ENCODE peak calls at places on chromosomes 7 and 10, in five cellular contexts. C, G, Q, N and X are unnamed samples.

GRCh38 chr10:71966046-71967004 is 2.1 kb downstream of the CHST3 start:
- DNase-seq in C (no peak), G (peak; percentile 60), Q (no peak), N (no peak), X (no peak)

GRCh38 chr7:30914611-30915601 is 3.3 kb downstream of the AQP1 start:
- DNase-seq in C (no peak), G (peak; percentile 36), Q (no peak), N (no peak), X (no peak)

GRCh38 chr7:77199008-77199966 is at the start of gene FGL2:
- DNase-seq in C (peak; percentile 26), G (peak; percentile 35), Q (peak; percentile 42), N (peak; percentile 37), X (peak; percentile 47)

GRCh38 chr10:91409869-91410637 is at the start of gene HECTD2:
- DNase-seq in C (peak; percentile 86), G (peak; percentile 50), Q (peak; percentile 81), N (peak; percentile 94), X (peak; percentile 78)

GRCh38 chr10:34801066-34801738 is 13.9 kb downstream of the PARD3 start:
- DNase-seq in C (no peak), G (peak; percentile 66), Q (no peak), N (no peak), X (no peak)

GRCh38 chr7:140161047-140161446 is 15.7 kb downstream of the KDM7A start:
- DNase-seq in C (no peak), G (no peak), Q (no peak), N (no peak), X (no peak)

GRCh38 chr10:99393036-99393435 is 37.4 kb downstream of the GOT1 start:
- DNase-seq in C (no peak), G (peak; percentile 4), Q (no peak), N (no peak), X (no peak)

GRCh38 chr7:111829221-111829620 is 266.9 kb upstream of the IMMP2L start:
- DNase-seq in C (no peak), G (no peak), Q (no peak), N (no peak), X (no peak)

GRCh38 chr10:67662415-67662814 is 33.6 kb downstream of the CTNNA3 start:
- DNase-seq in C (no peak), G (no peak), Q (no peak), N (no peak), X (no peak)

GRCh38 chr10:31490858-31491504 is 172.0 kb downstream of the ZEB1 start:
- DNase-seq in C (peak; percentile 40), G (peak; percentile 34), Q (no peak), N (peak; percentile 40), X (peak; percentile 39)

GRCh38 chr7:145031162-145031561 is 195.3 kb upstream of the TPK1 start:
- DNase-seq in C (no peak), G (no peak), Q (no peak), N (no peak), X (no peak)

GRCh38 chr7:157056246-157056645 is 45.8 kb upstream of the MNX1 start:
- DNase-seq in C (no peak), G (no peak), Q (no peak), N (no peak), X (no peak)

GRCh38 chr10:121527690-121528089 is 70.6 kb downstream of the FGFR2 start:
- DNase-seq in C (no peak), G (peak; percentile 85), Q (no peak), N (peak; percentile 85), X (no peak)

GRCh38 chr10:33661580-33662269 is 327.3 kb upstream of the NRP1 start:
- DNase-seq in C (no peak), G (peak; percentile 75), Q (peak; percentile 26), N (peak; percentile 9), X (no peak)

GRCh38 chr10:5553400-5554170 is 28.8 kb downstream of the CALML3 start:
- DNase-seq in C (no peak), G (no peak), Q (no peak), N (no peak), X (no peak)

GRCh38 chr10:32951111-32951510 is 6.9 kb downstream of the ITGB1 start:
- DNase-seq in C (no peak), G (no peak), Q (no peak), N (no peak), X (no peak)

GRCh38 chr7:29557954-29558353 is 5.7 kb upstream of the PRR15 start:
- DNase-seq in C (no peak), G (no peak), Q (no peak), N (peak; percentile 56), X (no peak)

GRCh38 chr7:137084607-137085380 is 216.3 kb downstream of the CHRM2 start:
- DNase-seq in C (no peak), G (peak; percentile 52), Q (no peak), N (no peak), X (no peak)

GRCh38 chr10:71850745-71851629 is at the start of gene PSAP:
- DNase-seq in C (peak; percentile 98), G (peak; percentile 89), Q (peak; percentile 100), N (peak; percentile 100), X (peak; percentile 97)

GRCh38 chr7:105454058-105454739 is 65.5 kb upstream of the SRPK2 start:
- DNase-seq in C (no peak), G (peak; percentile 89), Q (no peak), N (no peak), X (no peak)

GRCh38 chr10:62636825-62637248 is 167.7 kb upstream of the ADO start:
- DNase-seq in C (no peak), G (no peak), Q (no peak), N (no peak), X (no peak)

GRCh38 chr7:92988051-92988450 is 129.7 kb downstream of the SAMD9 start:
- DNase-seq in C (no peak), G (peak; percentile 53), Q (no peak), N (peak; percentile 51), X (no peak)

GRCh38 chr7:129041142-129041928 is 13.6 kb downstream of the TNPO3 start:
- DNase-seq in C (no peak), G (no peak), Q (no peak), N (no peak), X (no peak)

GRCh38 chr7:37369904-37370303 is 78.8 kb downstream of the ELMO1 start:
- DNase-seq in C (no peak), G (no peak), Q (no peak), N (peak; percentile 70), X (no peak)

GRCh38 chr7:92634125-92634710 is 44.0 kb upstream of the FAM133B start:
- DNase-seq in C (no peak), G (peak; percentile 31), Q (no peak), N (no peak), X (no peak)

GRCh38 chr10:103224133-103224532 is 21.6 kb upstream of the RPEL1 start:
- DNase-seq in C (no peak), G (no peak), Q (no peak), N (no peak), X (no peak)

GRCh38 chr10:47045331-47045861 is 134.2 kb downstream of the PTPN20 start:
- DNase-seq in C (no peak), G (no peak), Q (no peak), N (no peak), X (no peak)

GRCh38 chr10:8242295-8242872 is 187.9 kb downstream of the GATA3 start:
- DNase-seq in C (no peak), G (no peak), Q (no peak), N (no peak), X (no peak)

GRCh38 chr10:86364551-86365345 is 1.8 kb downstream of the GRID1 start:
- DNase-seq in C (no peak), G (no peak), Q (no peak), N (no peak), X (no peak)

GRCh38 chr10:776772-777171 is 87.3 kb upstream of the DIP2C start:
- DNase-seq in C (no peak), G (no peak), Q (peak; percentile 24), N (no peak), X (no peak)

GRCh38 chr10:74153123-74153522 is 2.1 kb downstream of the ADK start:
- DNase-seq in C (no peak), G (peak; percentile 35), Q (no peak), N (no peak), X (no peak)

GRCh38 chr7:129017264-129017663 is 37.6 kb downstream of the TNPO3 start:
- DNase-seq in C (no peak), G (no peak), Q (no peak), N (no peak), X (no peak)

DNA sequence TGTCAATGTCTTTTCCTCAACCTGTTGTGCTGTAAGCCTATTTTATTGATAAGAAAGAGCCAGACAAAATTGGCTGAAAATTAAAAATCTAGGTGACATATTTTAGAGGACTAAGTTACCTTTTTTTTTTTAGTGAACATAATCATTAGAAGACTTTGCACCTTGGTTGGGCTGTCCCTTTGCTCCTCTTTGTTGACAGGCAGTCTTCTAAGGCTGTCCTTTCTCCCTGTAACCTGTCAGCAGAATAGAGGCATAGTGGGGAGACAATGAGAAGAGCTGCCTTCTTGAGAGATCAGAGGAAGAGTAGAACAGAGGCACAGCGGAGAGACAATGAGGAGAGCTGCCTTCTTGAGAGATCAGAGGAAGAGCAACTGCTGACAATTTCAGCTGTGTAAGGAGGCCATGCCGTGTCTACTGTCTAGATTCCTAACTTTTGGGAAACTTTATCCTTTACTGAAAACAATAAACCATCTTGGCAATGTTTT is 238.3 kb upstream of the FZD1 start:
- DNase-seq in C (no peak), G (no peak), Q (no peak), N (no peak), X (no peak)
- H3K9me3 ChIP-seq in C (no peaks in the 10 kb centered on the region), G (no peaks in the 10 kb centered on the region), Q (no peaks in the 10 kb centered on the region), N (no peaks in the 10 kb centered on the region), X (no peaks in the 10 kb centered on the region)

GRCh38 chr10:125127986-125128385 is 32.4 kb downstream of the CTBP2 start:
- DNase-seq in C (no peak), G (no peak), Q (no peak), N (no peak), X (no peak)
- H3K4me1 ChIP-seq in C (no peaks in the 10 kb centered on the region), G (peaks cover 15% of the 10 kb centered on the region), Q (peaks cover 69% of the 10 kb centered on the region), N (peaks cover 9% of the 10 kb centered on the region), X (no peaks in the 10 kb centered on the region)

DNA sequence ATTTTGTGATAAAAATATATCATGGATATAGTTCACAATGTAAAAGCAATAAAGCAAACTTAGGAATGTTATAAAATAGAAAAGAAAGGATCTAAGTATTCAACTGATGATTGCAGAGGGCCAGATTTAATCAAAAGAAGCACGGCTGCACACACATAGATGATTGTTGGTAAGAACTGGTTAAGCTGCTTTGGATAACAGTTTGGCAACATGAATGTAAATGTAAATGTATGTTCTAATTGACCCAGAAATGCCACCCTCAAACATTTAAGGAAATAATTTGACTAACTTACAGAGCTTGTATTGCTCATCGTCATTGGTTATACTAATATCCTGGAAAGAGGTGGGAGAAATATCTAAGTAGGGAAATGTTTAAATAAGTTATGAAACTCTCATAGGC is 13.1 kb downstream of the ZNF485 start:
- DNase-seq in C (no peak), G (no peak), Q (no peak), N (no peak), X (no peak)
- H3K9me3 ChIP-seq in C (peaks cover 6% of the 10 kb centered on the region), G (peaks cover 21% of the 10 kb centered on the region), Q (peaks cover 19% of the 10 kb centered on the region), N (peaks cover 11% of the 10 kb centered on the region), X (peaks cover 18% of the 10 kb centered on the region)

DNA sequence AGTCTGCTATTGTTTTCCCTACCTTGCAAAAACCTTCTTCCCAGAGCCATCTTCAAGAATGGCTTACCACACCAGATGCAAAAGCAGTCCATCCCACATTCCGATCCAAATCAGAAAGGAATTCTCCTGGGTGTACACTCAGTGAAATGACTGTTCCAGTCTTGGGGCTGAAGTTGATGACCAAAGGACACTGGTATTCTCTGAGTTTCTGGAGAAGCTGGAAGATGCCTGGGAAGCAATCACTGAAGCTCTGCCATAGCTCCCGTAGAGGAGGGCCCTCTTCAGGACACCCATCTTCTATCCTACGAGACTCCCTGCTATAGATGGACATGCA is 155.7 kb downstream of the LCOR start:
- DNase-seq in C (no peak), G (peak; percentile 38), Q (no peak), N (no peak), X (no peak)
- H3K4me1 ChIP-seq in C (no peaks in the 10 kb centered on the region), G (peaks cover 22% of the 10 kb centered on the region), Q (peaks cover 24% of the 10 kb centered on the region), N (peaks cover 3% of the 10 kb centered on the region), X (no peaks in the 10 kb centered on the region)